ENCODE peak calls at places on chromosomes 2 and 18, in six cellular contexts. One of them, this sample, is unnamed. For H3K36me3, the result is how much of the 10 kb centered on the place peaks cover.

GRCh38 chr2:36635194-36635593 is 37.2 kb upstream of the FEZ2 start:
- DNase-seq in fibroblast of lung: no peak
- DNase-seq in CD8-positive, alpha-beta memory T cell: no peak
- DNase-seq in brain microvascular endothelial cell: no peak
- DNase-seq in body of pancreas: no peak
- DNase-seq in neural progenitor cell: no peak
- DNase-seq in this sample: no peak

GRCh38 chr2:9995059-9995458 is 43.6 kb downstream of the GRHL1 start:
- DNase-seq in fibroblast of lung: no peak
- DNase-seq in CD8-positive, alpha-beta memory T cell: no peak
- DNase-seq in brain microvascular endothelial cell: no peak
- DNase-seq in body of pancreas: no peak
- DNase-seq in neural progenitor cell: no peak
- DNase-seq in this sample: no peak

GRCh38 chr2:215692387-215693079 is 256.7 kb upstream of the FN1 start:
- DNase-seq in fibroblast of lung: peak
- DNase-seq in CD8-positive, alpha-beta memory T cell: no peak
- DNase-seq in brain microvascular endothelial cell: peak
- DNase-seq in body of pancreas: no peak
- DNase-seq in neural progenitor cell: no peak
- DNase-seq in this sample: peak

GRCh38 chr2:59693176-59693959 is 860.1 kb downstream of the BCL11A start:
- DNase-seq in fibroblast of lung: no peak
- DNase-seq in CD8-positive, alpha-beta memory T cell: no peak
- DNase-seq in brain microvascular endothelial cell: no peak
- DNase-seq in body of pancreas: no peak
- DNase-seq in neural progenitor cell: no peak
- DNase-seq in this sample: no peak

GRCh38 chr2:16487686-16488085 is 177.9 kb downstream of the CYRIA start:
- DNase-seq in fibroblast of lung: peak
- DNase-seq in CD8-positive, alpha-beta memory T cell: no peak
- DNase-seq in brain microvascular endothelial cell: peak
- DNase-seq in body of pancreas: peak
- DNase-seq in neural progenitor cell: peak
- DNase-seq in this sample: no peak

GRCh38 chr2:120892967-120893667 is 157.4 kb downstream of the GLI2 start:
- DNase-seq in fibroblast of lung: peak
- DNase-seq in CD8-positive, alpha-beta memory T cell: no peak
- DNase-seq in brain microvascular endothelial cell: peak
- DNase-seq in body of pancreas: no peak
- DNase-seq in neural progenitor cell: peak
- DNase-seq in this sample: no peak

GRCh38 chr2:64442277-64442676 is 11.7 kb upstream of the LGALSL start:
- DNase-seq in fibroblast of lung: no peak
- DNase-seq in CD8-positive, alpha-beta memory T cell: no peak
- DNase-seq in brain microvascular endothelial cell: no peak
- DNase-seq in body of pancreas: no peak
- DNase-seq in neural progenitor cell: no peak
- DNase-seq in this sample: no peak

GRCh38 chr18:63240541-63241316 is 78.8 kb downstream of the BCL2 start:
- DNase-seq in fibroblast of lung: peak
- DNase-seq in CD8-positive, alpha-beta memory T cell: no peak
- DNase-seq in brain microvascular endothelial cell: no peak
- DNase-seq in body of pancreas: no peak
- DNase-seq in neural progenitor cell: no peak
- DNase-seq in this sample: no peak

DNA sequence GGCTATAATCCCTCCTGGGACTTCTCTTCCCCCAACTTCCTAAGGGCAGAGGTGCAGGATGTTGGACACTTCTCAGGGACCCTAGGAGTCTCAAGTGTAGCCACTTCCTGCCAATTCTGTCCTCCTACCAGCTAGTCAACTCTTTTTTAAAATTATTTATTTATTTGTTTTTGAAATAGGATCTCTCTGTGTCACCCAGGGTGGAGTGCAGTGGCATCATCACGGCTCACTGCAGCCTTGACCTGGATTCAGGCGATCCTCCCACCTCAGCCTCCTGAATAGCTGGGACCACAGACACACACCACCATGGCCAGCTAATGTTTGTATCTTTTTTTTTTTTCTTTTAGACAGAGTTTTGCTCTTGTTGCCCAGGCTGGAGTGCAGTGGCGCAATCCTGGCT is 11.5 kb downstream of the SFTPB start:
- DNase-seq in fibroblast of lung: no peak
- DNase-seq in CD8-positive, alpha-beta memory T cell: no peak
- DNase-seq in brain microvascular endothelial cell: no peak
- DNase-seq in body of pancreas: no peak
- DNase-seq in neural progenitor cell: no peak
- DNase-seq in this sample: peak
- H3K36me3 ChIP-seq in fibroblast of lung: under half
- H3K36me3 ChIP-seq in CD8-positive, alpha-beta memory T cell: under half
- H3K36me3 ChIP-seq in brain microvascular endothelial cell: under half
- H3K36me3 ChIP-seq in body of pancreas: under half
- H3K36me3 ChIP-seq in neural progenitor cell: under half
- H3K36me3 ChIP-seq in this sample: under half

DNA sequence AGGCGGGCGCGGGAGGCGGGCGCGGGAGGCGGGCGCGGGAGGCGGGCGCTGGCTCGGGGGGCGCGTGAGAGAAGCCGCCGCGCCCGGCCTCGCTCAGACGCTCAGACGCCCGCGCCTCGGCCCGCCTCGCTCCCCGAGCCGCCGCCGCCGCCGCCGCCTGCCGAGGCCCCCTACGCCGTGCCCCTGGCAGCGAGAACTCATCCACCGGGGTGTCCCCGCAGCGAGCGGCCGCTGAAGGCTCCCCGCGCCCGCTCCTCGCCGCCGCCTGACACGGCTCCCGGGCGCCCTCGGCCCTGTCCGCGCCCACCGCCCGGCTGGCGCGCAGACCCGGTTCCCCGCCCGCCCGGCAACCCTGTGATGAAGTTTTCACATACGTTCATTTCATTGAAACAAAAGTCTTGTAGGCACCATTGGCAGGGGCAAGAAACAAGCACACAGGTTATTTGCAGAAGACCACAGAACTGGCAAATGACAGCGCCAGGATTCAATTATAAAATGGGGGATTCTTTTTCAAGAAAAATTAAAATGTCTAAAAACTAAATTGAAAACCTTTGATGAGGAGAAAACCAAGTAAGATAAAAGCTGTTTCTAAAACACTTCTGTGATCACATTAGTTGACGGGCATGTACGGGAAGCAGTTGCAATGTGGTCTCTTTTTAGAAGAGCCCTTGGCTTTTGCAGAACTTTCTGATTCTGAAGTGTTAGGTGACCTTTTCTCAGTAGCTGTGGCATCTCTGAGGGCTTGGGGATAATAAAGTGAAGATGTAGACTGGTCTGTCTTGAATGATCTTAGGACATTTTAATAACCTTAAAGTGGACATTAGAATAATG is 50.5 kb upstream of the TUBA3D start:
- DNase-seq in fibroblast of lung: no peak
- DNase-seq in CD8-positive, alpha-beta memory T cell: no peak
- DNase-seq in brain microvascular endothelial cell: no peak
- DNase-seq in body of pancreas: no peak
- DNase-seq in neural progenitor cell: peak
- DNase-seq in this sample: peak
- H3K4me3 ChIP-seq in fibroblast of lung: no peak
- H3K4me3 ChIP-seq in CD8-positive, alpha-beta memory T cell: no peak
- H3K4me3 ChIP-seq in brain microvascular endothelial cell: no peak
- H3K4me3 ChIP-seq in body of pancreas: no peak
- H3K4me3 ChIP-seq in neural progenitor cell: peak
- H3K4me3 ChIP-seq in this sample: peak

GRCh38 chr2:178770518-178770917 is 36.7 kb downstream of the TTN start:
- DNase-seq in fibroblast of lung: no peak
- DNase-seq in CD8-positive, alpha-beta memory T cell: no peak
- DNase-seq in brain microvascular endothelial cell: no peak
- DNase-seq in body of pancreas: no peak
- DNase-seq in neural progenitor cell: no peak
- DNase-seq in this sample: no peak
- H3K36me3 ChIP-seq in fibroblast of lung: under half
- H3K36me3 ChIP-seq in CD8-positive, alpha-beta memory T cell: under half
- H3K36me3 ChIP-seq in brain microvascular endothelial cell: under half
- H3K36me3 ChIP-seq in body of pancreas: under half
- H3K36me3 ChIP-seq in neural progenitor cell: under half
- H3K36me3 ChIP-seq in this sample: under half

GRCh38 chr2:223841436-223842180 is 4.2 kb upstream of the AP1S3 start:
- DNase-seq in fibroblast of lung: no peak
- DNase-seq in CD8-positive, alpha-beta memory T cell: no peak
- DNase-seq in brain microvascular endothelial cell: no peak
- DNase-seq in body of pancreas: no peak
- DNase-seq in neural progenitor cell: no peak
- DNase-seq in this sample: no peak
- H3K4me3 ChIP-seq in fibroblast of lung: no peak
- H3K4me3 ChIP-seq in CD8-positive, alpha-beta memory T cell: no peak
- H3K4me3 ChIP-seq in brain microvascular endothelial cell: no peak
- H3K4me3 ChIP-seq in body of pancreas: no peak
- H3K4me3 ChIP-seq in neural progenitor cell: no peak
- H3K4me3 ChIP-seq in this sample: no peak

DNA sequence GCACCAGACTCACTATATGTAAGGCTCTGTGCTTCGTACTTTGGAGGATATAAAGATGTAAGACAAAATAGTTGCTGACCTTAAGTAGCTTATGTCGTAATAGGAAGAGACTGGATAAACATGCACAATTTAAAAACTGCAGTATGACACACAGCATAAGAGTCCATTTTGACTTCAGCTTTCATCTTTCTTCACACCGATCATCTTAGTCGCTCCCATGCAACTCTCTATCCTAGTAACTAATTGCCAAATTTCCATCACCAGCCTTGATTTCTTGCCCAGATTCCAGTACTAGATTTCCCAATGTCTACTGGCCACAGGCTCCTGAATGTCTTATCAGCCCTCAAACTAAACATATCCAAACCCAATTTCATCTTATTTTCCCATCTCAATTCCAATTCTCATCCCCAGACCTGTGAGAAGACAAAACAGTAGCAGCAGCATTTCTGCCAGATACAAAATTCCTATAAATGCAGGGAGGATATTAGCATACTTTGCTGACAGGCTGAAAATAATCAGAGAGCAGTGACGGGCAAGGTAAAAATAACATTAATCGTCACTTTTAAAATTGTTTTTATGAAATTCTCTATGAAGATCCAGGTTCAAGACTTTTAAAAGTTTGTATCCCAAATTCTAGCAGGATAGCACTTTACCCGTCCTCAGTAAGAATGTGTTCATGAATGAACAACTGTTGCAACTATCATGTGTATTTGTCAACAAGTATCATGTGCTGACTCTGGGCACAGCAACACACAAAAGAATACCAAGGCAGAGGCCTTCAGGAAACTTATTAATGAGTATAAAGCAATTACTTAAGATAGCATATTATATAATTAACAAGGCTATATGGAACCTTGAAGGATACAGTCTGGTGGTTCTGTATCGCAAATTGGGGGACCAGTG is 42.2 kb downstream of the KIDINS220 start:
- DNase-seq in fibroblast of lung: peak
- DNase-seq in CD8-positive, alpha-beta memory T cell: no peak
- DNase-seq in brain microvascular endothelial cell: no peak
- DNase-seq in body of pancreas: no peak
- DNase-seq in neural progenitor cell: no peak
- DNase-seq in this sample: no peak
- H3K36me3 ChIP-seq in fibroblast of lung: under half
- H3K36me3 ChIP-seq in CD8-positive, alpha-beta memory T cell: under half
- H3K36me3 ChIP-seq in brain microvascular endothelial cell: under half
- H3K36me3 ChIP-seq in body of pancreas: under half
- H3K36me3 ChIP-seq in neural progenitor cell: under half
- H3K36me3 ChIP-seq in this sample: under half

GRCh38 chr2:147451131-147451530 is 393.7 kb upstream of the ACVR2A start:
- DNase-seq in fibroblast of lung: peak
- DNase-seq in CD8-positive, alpha-beta memory T cell: no peak
- DNase-seq in brain microvascular endothelial cell: no peak
- DNase-seq in body of pancreas: no peak
- DNase-seq in neural progenitor cell: no peak
- DNase-seq in this sample: no peak
- H3K4me3 ChIP-seq in fibroblast of lung: no peak
- H3K4me3 ChIP-seq in CD8-positive, alpha-beta memory T cell: no peak
- H3K4me3 ChIP-seq in brain microvascular endothelial cell: no peak
- H3K4me3 ChIP-seq in body of pancreas: no peak
- H3K4me3 ChIP-seq in neural progenitor cell: no peak
- H3K4me3 ChIP-seq in this sample: no peak

DNA sequence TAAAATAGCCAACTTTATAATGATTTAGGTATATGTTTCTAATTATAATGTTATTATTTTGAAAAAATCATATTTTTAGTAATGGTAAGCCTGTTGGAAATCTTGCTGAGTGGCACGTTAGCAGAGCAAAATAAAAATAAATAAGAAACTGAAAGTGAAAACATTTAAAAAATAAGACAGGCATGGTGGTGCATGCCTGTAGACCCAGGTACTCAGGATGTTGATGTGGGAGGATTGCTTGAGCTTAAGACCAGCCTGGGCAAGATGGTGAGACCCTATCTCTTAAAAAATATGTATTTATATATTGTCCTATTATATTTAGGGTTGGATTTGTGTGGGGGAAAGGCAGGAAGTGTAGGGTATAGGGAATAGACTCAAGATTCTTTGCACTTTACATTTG is 15.8 kb upstream of the ANKRD12 start:
- DNase-seq in fibroblast of lung: no peak
- DNase-seq in CD8-positive, alpha-beta memory T cell: no peak
- DNase-seq in brain microvascular endothelial cell: no peak
- DNase-seq in body of pancreas: no peak
- DNase-seq in neural progenitor cell: no peak
- DNase-seq in this sample: no peak
- H3K36me3 ChIP-seq in fibroblast of lung: under half
- H3K36me3 ChIP-seq in CD8-positive, alpha-beta memory T cell: under half
- H3K36me3 ChIP-seq in brain microvascular endothelial cell: under half
- H3K36me3 ChIP-seq in body of pancreas: under half
- H3K36me3 ChIP-seq in neural progenitor cell: half or more
- H3K36me3 ChIP-seq in this sample: half or more

DNA sequence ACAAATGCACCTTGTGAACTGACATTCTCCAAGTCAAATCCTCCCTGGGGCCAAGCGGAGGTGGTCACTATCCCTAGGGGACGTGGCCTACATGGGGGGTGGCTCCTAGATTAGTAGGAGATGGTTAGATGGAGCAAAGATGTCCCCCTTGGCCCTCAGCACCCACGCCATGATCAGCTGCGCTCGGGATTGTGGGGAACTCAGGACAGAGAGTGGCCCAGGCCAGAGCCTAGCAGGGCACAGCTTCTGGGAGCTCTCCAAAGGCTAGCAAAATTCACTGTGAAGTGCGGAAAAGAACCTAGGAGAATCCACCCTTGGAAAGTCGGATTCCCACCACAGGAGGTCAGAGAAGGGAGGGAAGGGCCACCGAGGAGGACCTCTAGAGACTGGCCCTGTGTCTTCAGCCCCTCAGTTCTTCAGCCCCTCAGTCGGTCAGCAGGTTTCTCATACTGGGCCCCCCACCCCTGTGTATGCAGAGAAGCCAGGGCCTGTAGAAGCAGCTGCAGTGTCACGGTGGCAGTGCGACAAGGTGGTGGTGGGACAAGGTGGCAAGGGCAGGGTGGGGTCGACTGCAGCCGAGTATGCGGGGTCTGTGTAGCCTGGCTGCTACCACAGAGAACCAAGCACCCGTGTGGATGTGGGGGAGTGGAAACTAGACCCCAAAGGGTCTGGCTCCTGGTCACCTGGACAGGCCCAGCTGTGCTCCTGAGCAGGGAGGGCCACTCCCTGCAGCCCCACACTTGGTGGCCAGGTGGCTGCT is 18.4 kb downstream of the GPR55 start:
- DNase-seq in fibroblast of lung: no peak
- DNase-seq in CD8-positive, alpha-beta memory T cell: no peak
- DNase-seq in brain microvascular endothelial cell: no peak
- DNase-seq in body of pancreas: no peak
- DNase-seq in neural progenitor cell: no peak
- DNase-seq in this sample: no peak
- H3K4me3 ChIP-seq in fibroblast of lung: no peak
- H3K4me3 ChIP-seq in CD8-positive, alpha-beta memory T cell: no peak
- H3K4me3 ChIP-seq in brain microvascular endothelial cell: no peak
- H3K4me3 ChIP-seq in body of pancreas: no peak
- H3K4me3 ChIP-seq in neural progenitor cell: no peak
- H3K4me3 ChIP-seq in this sample: no peak